ENCODE peak calls at places on chromosome X, in four cellular contexts. J is spleen, C is AG10803, M is left colon. H is an unnamed sample.

GRCh38 chrX:15384304-15384703 is at the start of gene VEGFD:
- DNase-seq in J (no peak), C (peak; percentile 65), M (no peak), H (no peak)

GRCh38 chrX:119429471-119429870 is 30.3 kb downstream of the SLC25A43 start:
- DNase-seq in J (no peak), C (no peak), M (no peak), H (no peak)

GRCh38 chrX:23694606-23695005 is 27.3 kb downstream of the PRDX4 start:
- DNase-seq in J (no peak), C (peak; percentile 52), M (peak; percentile 58), H (no peak)

GRCh38 chrX:72245461-72246089 is 6.7 kb upstream of the ERCC6L start:
- DNase-seq in J (no peak), C (peak; percentile 46), M (peak; percentile 77), H (no peak)

GRCh38 chrX:112834016-112834855 is 6.4 kb downstream of the AMOT start:
- DNase-seq in J (no peak), C (peak; percentile 88), M (no peak), H (no peak)

GRCh38 chrX:118652717-118653116 is 74.7 kb upstream of the IL13RA1 start:
- DNase-seq in J (no peak), C (peak; percentile 68), M (no peak), H (no peak)

GRCh38 chrX:133359466-133359865 is 55.8 kb downstream of the GPC4 start:
- DNase-seq in J (no peak), C (no peak), M (no peak), H (no peak)

GRCh38 chrX:129158505-129158904 is 364.8 kb downstream of the SMARCA1 start:
- DNase-seq in J (no peak), C (no peak), M (no peak), H (no peak)

GRCh38 chrX:44675364-44676024 is 132.8 kb upstream of the FUNDC1 start:
- DNase-seq in J (no peak), C (peak; percentile 91), M (peak; percentile 13), H (peak; percentile 86)

GRCh38 chrX:152220612-152221011 is 82.2 kb upstream of the MAGEA10 start:
- DNase-seq in J (no peak), C (no peak), M (no peak), H (no peak)

GRCh38 chrX:119880552-119881437 is 9.2 kb downstream of the NDUFA1 start:
- DNase-seq in J (no peak), C (peak; percentile 70), M (no peak), H (no peak)

GRCh38 chrX:74602142-74602541 is 12.3 kb downstream of the RLIM start:
- DNase-seq in J (no peak), C (no peak), M (no peak), H (no peak)

GRCh38 chrX:3393581-3394111 is 47.2 kb upstream of the MXRA5 start:
- DNase-seq in J (no peak), C (peak; percentile 82), M (no peak), H (no peak)

GRCh38 chrX:109886122-109886761 is 116.7 kb upstream of the TMEM164 start:
- DNase-seq in J (no peak), C (peak; percentile 41), M (peak; percentile 43), H (peak; percentile 61)

GRCh38 chrX:33014949-33015348 is 196.4 kb downstream of the DMD start:
- DNase-seq in J (no peak), C (no peak), M (no peak), H (no peak)

GRCh38 chrX:77493677-77494553 is 46.7 kb downstream of the FGF16 start:
- DNase-seq in J (no peak), C (peak; percentile 69), M (no peak), H (no peak)

GRCh38 chrX:267771-268261 is 13.4 kb upstream of the PLCXD1 start:
- DNase-seq in J (peak; percentile 71), C (no peak), M (peak; percentile 69), H (peak; percentile 58)

GRCh38 chrX:13875572-13875971 is 58.7 kb upstream of the GPM6B start:
- DNase-seq in J (no peak), C (no peak), M (no peak), H (no peak)

GRCh38 chrX:48493890-48494364 is 14.9 kb upstream of the PORCN start:
- DNase-seq in J (peak; percentile 47), C (no peak), M (peak; percentile 28), H (no peak)

H was measured in posterior vena cava.